ENCODE peak calls at places on chromosomes 12 and 14, in four cellular contexts. B is prostate gland, I is mesenchymal stem cell, T is neuronal stem cell. H is an unnamed sample. For H3K4me1, the result is how much of the 10 kb centered on the place peaks cover.

GRCh38 chr12:3751151-3752095 is 1.5 kb downstream of the CRACR2A start:
- DNase-seq in B (no peak), I (no peak), T (no peak), H (no peak)

GRCh38 chr12:108804361-108804949 is 52.9 kb downstream of the SSH1 start:
- DNase-seq in B (no peak), I (peak), T (no peak), H (no peak)

GRCh38 chr12:2335109-2335508 is 282.3 kb downstream of the CACNA1C start:
- DNase-seq in B (no peak), I (peak), T (no peak), H (no peak)

GRCh38 chr12:75816892-75817291 is 214.7 kb downstream of the PHLDA1 start:
- DNase-seq in B (no peak), I (peak), T (no peak), H (peak)

GRCh38 chr14:96255501-96256366 is at the start of gene BDKRB1:
- DNase-seq in B (no peak), I (peak), T (no peak), H (peak)

GRCh38 chr12:116053479-116054195 is 223.9 kb downstream of the MED13L start:
- DNase-seq in B (no peak), I (peak), T (no peak), H (peak)

GRCh38 chr12:54740882-54741281 is 92.7 kb upstream of the DCD start:
- DNase-seq in B (no peak), I (no peak), T (no peak), H (no peak)

GRCh38 chr14:104966261-104967143 is 11.7 kb downstream of the AHNAK2 start:
- DNase-seq in B (no peak), I (no peak), T (no peak), H (no peak)

GRCh38 chr14:22400590-22401259 is 188.3 kb downstream of the DAD1 start:
- DNase-seq in B (no peak), I (peak), T (no peak), H (no peak)

GRCh38 chr12:2580821-2581220 is 213.9 kb upstream of the FKBP4 start:
- DNase-seq in B (no peak), I (peak), T (no peak), H (no peak)

GRCh38 chr12:51915951-51916350 is 8.6 kb downstream of the ACVRL1 start:
- DNase-seq in B (no peak), I (no peak), T (no peak), H (no peak)

GRCh38 chr14:74401504-74402241 is 24.3 kb downstream of the SYNDIG1L start:
- DNase-seq in B (no peak), I (peak), T (no peak), H (no peak)

GRCh38 chr14:97943619-97944018 is 1146.4 kb downstream of the VRK1 start:
- DNase-seq in B (no peak), I (no peak), T (no peak), H (no peak)

GRCh38 chr14:53399057-53399456 is 245.9 kb upstream of the DDHD1 start:
- DNase-seq in B (no peak), I (peak), T (peak), H (peak)

GRCh38 chr12:82931349-82932116 is 244.8 kb downstream of the TMTC2 start:
- DNase-seq in B (peak), I (no peak), T (peak), H (peak)

GRCh38 chr12:45912774-45913173 is 77.6 kb downstream of the SCAF11 start:
- DNase-seq in B (no peak), I (no peak), T (no peak), H (no peak)

GRCh38 chr12:120181991-120182631 is 12.4 kb downstream of the GCN1 start:
- DNase-seq in B (no peak), I (peak), T (no peak), H (peak)

GRCh38 chr14:69263364-69263763 is 3.4 kb downstream of the GALNT16 start:
- DNase-seq in B (no peak), I (peak), T (no peak), H (peak)

GRCh38 chr12:124098101-124098757 is 125.2 kb downstream of the ZNF664 start:
- DNase-seq in B (no peak), I (no peak), T (no peak), H (no peak)

GRCh38 chr12:8697476-8698131 is at the start of gene RIMKLB:
- DNase-seq in B (peak), I (peak), T (peak), H (peak)

GRCh38 chr14:101039031-101039754 is 135.7 kb upstream of the RTL1 start:
- DNase-seq in B (no peak), I (no peak), T (no peak), H (no peak)

GRCh38 chr12:107564946-107565345 is 120.7 kb upstream of the PWP1 start:
- DNase-seq in B (no peak), I (no peak), T (peak), H (peak)

GRCh38 chr12:20024194-20024593 is 344.1 kb upstream of the PDE3A start:
- DNase-seq in B (no peak), I (peak), T (no peak), H (no peak)

GRCh38 chr12:90974286-90974685 is 19.3 kb upstream of the CCER1 start:
- DNase-seq in B (no peak), I (peak), T (no peak), H (peak)

GRCh38 chr12:116934908-116935698 is 24.4 kb downstream of the FBXW8 start:
- DNase-seq in B (no peak), I (no peak), T (no peak), H (no peak)

DNA sequence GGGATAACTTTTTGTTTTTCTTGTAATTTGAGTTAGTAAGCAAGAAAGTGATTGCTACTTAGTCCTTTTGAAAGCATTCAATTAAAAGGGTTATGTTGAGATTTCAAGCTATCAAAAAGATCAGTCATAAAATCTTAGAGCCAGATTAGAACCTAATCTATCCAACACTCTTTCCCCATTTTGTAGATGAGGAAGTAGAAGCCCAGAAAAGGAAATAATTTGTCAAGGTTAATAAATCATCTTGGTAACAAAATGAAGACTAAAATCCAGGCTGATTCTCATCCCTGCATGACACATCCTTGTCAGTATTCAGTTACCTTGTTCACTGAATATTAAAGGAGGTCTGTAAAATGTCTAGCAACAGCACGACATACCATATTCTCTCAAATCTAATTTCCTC is 26.5 kb downstream of the PPP1R13B start:
- DNase-seq in B (no peak), I (no peak), T (no peak), H (no peak)
- H3K27ac ChIP-seq in B (peak), I (no peak), T (no peak), H (no peak)

GRCh38 chr12:110686294-110686903 is 2.5 kb downstream of the HVCN1 start:
- DNase-seq in B (no peak), I (no peak), T (no peak), H (no peak)
- H3K4me1 ChIP-seq in B (under half), I (under half), T (under half), H (under half)

GRCh38 chr12:121705514-121705913 is 7.0 kb upstream of the TMEM120B start:
- DNase-seq in B (no peak), I (no peak), T (no peak), H (no peak)

GRCh38 chr12:121712462-121713256 is at the start of gene TMEM120B:
- DNase-seq in B (peak), I (peak), T (peak), H (peak)

GRCh38 chr12:121708313-121709063 is 4.1 kb upstream of the TMEM120B start:
- DNase-seq in B (no peak), I (no peak), T (no peak), H (no peak)

GRCh38 chr12:121711925-121712461 is 559 bp upstream of the TMEM120B start:
- DNase-seq in B (peak), I (no peak), T (no peak), H (peak)

DNA sequence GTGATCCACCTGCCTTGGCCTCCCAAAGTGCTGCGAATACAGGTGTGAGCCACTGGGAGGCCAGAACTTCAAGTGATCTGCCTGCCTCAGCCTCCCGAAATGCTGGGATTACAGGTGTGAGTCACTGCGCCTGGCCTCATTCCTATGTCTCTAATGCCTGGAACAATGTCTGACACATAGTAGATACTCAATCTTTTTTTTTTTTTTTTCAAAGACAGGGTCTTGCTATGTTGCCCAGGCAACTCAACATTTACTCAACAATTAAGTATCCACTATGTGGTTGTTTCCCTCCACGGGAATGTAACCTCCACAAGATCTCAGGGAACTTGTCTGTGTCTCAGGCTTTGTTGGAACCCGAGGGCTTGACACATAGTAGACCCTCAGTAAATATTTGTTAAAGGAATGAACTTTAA is 3.1 kb upstream of the TMEM120B start:
- DNase-seq in B (no peak), I (peak), T (no peak), H (peak)
- H3K27ac ChIP-seq in B (no peak), I (no peak), T (no peak), H (peak)

GRCh38 chr12:56126732-56127239 is 1.3 kb upstream of the ESYT1 start:
- DNase-seq in B (no peak), I (no peak), T (no peak), H (no peak)

GRCh38 chr12:56129210-56129691 is 1.2 kb downstream of the ESYT1 start:
- DNase-seq in B (peak), I (peak), T (no peak), H (peak)

GRCh38 chr12:56127888-56128668 is at the start of gene ESYT1:
- DNase-seq in B (peak), I (peak), T (peak), H (peak)

GRCh38 chr12:56128669-56129209 is 672 bp downstream of the ESYT1 start:
- DNase-seq in B (peak), I (peak), T (no peak), H (no peak)

DNA sequence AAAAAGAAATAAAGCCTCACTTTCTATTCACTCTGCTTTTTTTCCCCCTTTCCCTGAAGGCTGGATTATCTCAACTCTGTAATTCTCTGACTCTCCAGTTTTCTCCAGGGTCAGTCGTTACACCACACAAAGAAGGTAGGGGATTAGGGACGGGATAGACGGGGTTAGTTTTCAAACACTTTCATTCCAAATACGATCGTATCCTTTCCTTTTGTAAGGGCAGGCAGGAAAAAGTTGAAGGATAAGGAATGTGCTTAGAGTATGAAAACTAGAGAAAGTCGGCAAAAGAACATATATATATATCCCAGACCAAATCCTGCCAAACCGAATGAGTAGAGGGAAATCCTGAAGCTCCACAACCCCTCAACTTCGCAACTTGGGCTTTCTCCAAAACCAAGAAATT is 581 bp upstream of the ESYT1 start:
- DNase-seq in B (no peak), I (no peak), T (no peak), H (no peak)
- H3K4me1 ChIP-seq in B (under half), I (under half), T (under half), H (under half)

GRCh38 chr12:62372134-62372533 is 94.5 kb upstream of the MON2 start:
- DNase-seq in B (no peak), I (no peak), T (no peak), H (no peak)
- H3K27ac ChIP-seq in B (no peak), I (no peak), T (no peak), H (no peak)

H was measured in PC-3.